ENCODE peak calls at places on chromosomes 13 and 19, in eight cellular contexts. X is heart right ventricle, J is left ventricle myocardium inferior, Y is endodermal cell, D is IMR-90, A is uterus, V is transverse colon, Z is mucosa of descending colon. F is an unnamed sample. For H3K36me3, the result is how much of the 10 kb centered on the place peaks cover.

GRCh38 chr19:16442386-16443276 is 29.1 kb downstream of the EPS15L1 start:
- DNase-seq in X (peak), J (peak), Y (no peak), D (no peak), A (peak), V (peak), Z (peak), F (no peak)

GRCh38 chr19:28960986-28961705 is 251.8 kb downstream of the UQCRFS1 start:
- DNase-seq in X (no peak), J (no peak), Y (peak), D (peak), A (no peak), V (no peak), Z (no peak), F (no peak)

GRCh38 chr19:19482785-19483625 is 32.3 kb downstream of the TSSK6 start:
- DNase-seq in X (no peak), J (no peak), Y (no peak), D (peak), A (no peak), V (no peak), Z (peak), F (no peak)

GRCh38 chr19:21569497-21569870 is 64.1 kb downstream of the ZNF429 start:
- DNase-seq in X (peak), J (peak), Y (no peak), D (no peak), A (no peak), V (peak), Z (no peak), F (no peak)

GRCh38 chr19:44644391-44645016 is 794 bp downstream of the PVR start:
- DNase-seq in X (no peak), J (no peak), Y (peak), D (peak), A (no peak), V (peak), Z (no peak), F (no peak)

GRCh38 chr19:53915000-53915399 is 5.9 kb downstream of the CACNG7 start:
- DNase-seq in X (no peak), J (no peak), Y (peak), D (no peak), A (no peak), V (no peak), Z (peak), F (no peak)

GRCh38 chr13:113001251-113002140 is 32.5 kb downstream of the MCF2L start:
- DNase-seq in X (no peak), J (no peak), Y (peak), D (peak), A (no peak), V (peak), Z (no peak), F (no peak)

GRCh38 chr13:110006304-110006703 is 219.9 kb upstream of the IRS2 start:
- DNase-seq in X (no peak), J (no peak), Y (no peak), D (peak), A (peak), V (no peak), Z (no peak), F (no peak)

GRCh38 chr19:18097217-18097992 is at the start of gene MAST3:
- DNase-seq in X (peak), J (peak), Y (peak), D (peak), A (peak), V (peak), Z (peak), F (peak)

GRCh38 chr13:48851707-48852106 is 124.0 kb upstream of the FNDC3A start:
- DNase-seq in X (no peak), J (no peak), Y (no peak), D (no peak), A (no peak), V (no peak), Z (no peak), F (no peak)

GRCh38 chr19:45403781-45404556 is 900 bp downstream of the PPP1R13L start:
- DNase-seq in X (peak), J (peak), Y (peak), D (no peak), A (peak), V (peak), Z (peak), F (peak)

GRCh38 chr19:38266070-38266469 is 1.7 kb downstream of the SPINT2 start:
- DNase-seq in X (no peak), J (no peak), Y (no peak), D (no peak), A (no peak), V (no peak), Z (no peak), F (no peak)

GRCh38 chr19:48715276-48715675 is 4.2 kb downstream of the MAMSTR start:
- DNase-seq in X (no peak), J (no peak), Y (peak), D (no peak), A (no peak), V (peak), Z (no peak), F (no peak)

GRCh38 chr13:49585220-49586157 is at the start of gene RCBTB1:
- DNase-seq in X (peak), J (peak), Y (peak), D (peak), A (peak), V (peak), Z (peak), F (peak)

GRCh38 chr13:43918636-43919035 is 38.9 kb downstream of the LACC1 start:
- DNase-seq in X (no peak), J (no peak), Y (no peak), D (no peak), A (no peak), V (no peak), Z (no peak), F (no peak)

GRCh38 chr13:36108342-36108741 is 22.8 kb downstream of the DCLK1 start:
- DNase-seq in X (no peak), J (no peak), Y (no peak), D (no peak), A (no peak), V (no peak), Z (no peak), F (no peak)

GRCh38 chr13:40993987-40994386 is 25.1 kb downstream of the ELF1 start:
- DNase-seq in X (no peak), J (no peak), Y (peak), D (no peak), A (no peak), V (peak), Z (no peak), F (no peak)

GRCh38 chr13:59801107-59801880 is 362.4 kb downstream of the DIAPH3 start:
- DNase-seq in X (no peak), J (no peak), Y (no peak), D (no peak), A (no peak), V (no peak), Z (no peak), F (no peak)

GRCh38 chr13:49357694-49358093 is 86.2 kb downstream of the CAB39L start:
- DNase-seq in X (no peak), J (no peak), Y (no peak), D (peak), A (no peak), V (no peak), Z (no peak), F (no peak)

GRCh38 chr13:23268441-23268840 is 87.7 kb downstream of the SGCG start:
- DNase-seq in X (no peak), J (no peak), Y (no peak), D (no peak), A (no peak), V (no peak), Z (no peak), F (no peak)

GRCh38 chr19:17775245-17775927 is 19.6 kb upstream of the B3GNT3 start:
- DNase-seq in X (no peak), J (no peak), Y (peak), D (peak), A (no peak), V (peak), Z (no peak), F (no peak)

GRCh38 chr13:100443278-100443997 is 145.2 kb downstream of the GGACT start:
- DNase-seq in X (no peak), J (no peak), Y (no peak), D (no peak), A (no peak), V (no peak), Z (no peak), F (no peak)

GRCh38 chr13:102972191-102972590 is 94.0 kb downstream of the SLC10A2 start:
- DNase-seq in X (no peak), J (no peak), Y (no peak), D (no peak), A (no peak), V (no peak), Z (no peak), F (no peak)

GRCh38 chr13:102854675-102855074 is 8.8 kb downstream of the ERCC5 start:
- DNase-seq in X (no peak), J (no peak), Y (no peak), D (no peak), A (no peak), V (no peak), Z (no peak), F (no peak)

GRCh38 chr19:41821003-41821735 is 23.3 kb downstream of the LYPD4 start:
- DNase-seq in X (no peak), J (no peak), Y (peak), D (peak), A (no peak), V (peak), Z (no peak), F (peak)

GRCh38 chr13:42685762-42686560 is 95.4 kb upstream of the FAM216B start:
- DNase-seq in X (no peak), J (no peak), Y (no peak), D (no peak), A (no peak), V (no peak), Z (no peak), F (no peak)

GRCh38 chr19:54002495-54003315 is 11.3 kb downstream of the CACNG6 start:
- DNase-seq in X (no peak), J (no peak), Y (no peak), D (no peak), A (no peak), V (no peak), Z (no peak), F (no peak)

GRCh38 chr19:13014101-13014920 is 19.0 kb downstream of the NFIX start:
- DNase-seq in X (no peak), J (no peak), Y (peak), D (no peak), A (peak), V (no peak), Z (no peak), F (no peak)

GRCh38 chr13:110617326-110618072 is 2.2 kb downstream of the NAXD start:
- DNase-seq in X (no peak), J (no peak), Y (no peak), D (peak), A (peak), V (peak), Z (no peak), F (no peak)

GRCh38 chr19:54473071-54473941 is at the start of gene CDC42EP5:
- DNase-seq in X (peak), J (peak), Y (peak), D (peak), A (peak), V (peak), Z (peak), F (no peak)

GRCh38 chr13:68190826-68191225 is 960.7 kb upstream of the PCDH9 start:
- DNase-seq in X (no peak), J (no peak), Y (no peak), D (no peak), A (no peak), V (no peak), Z (no peak), F (no peak)

GRCh38 chr13:20870829-20871228 is 31.7 kb downstream of the XPO4 start:
- DNase-seq in X (no peak), J (no peak), Y (no peak), D (no peak), A (no peak), V (no peak), Z (no peak), F (no peak)

GRCh38 chr19:14198384-14199376 is 7.3 kb downstream of the ADGRL1 start:
- DNase-seq in X (no peak), J (no peak), Y (peak), D (no peak), A (no peak), V (no peak), Z (no peak), F (no peak)
- TF ChIP-seq CTCF in X (no peak), J (no peak), Y (peak), D (no peak), A (no peak), V (no peak), Z (no peak), F (peak)

GRCh38 chr19:35459414-35460082 is 11.5 kb downstream of the FFAR2 start:
- DNase-seq in X (peak), J (peak), Y (no peak), D (no peak), A (peak), V (peak), Z (no peak), F (no peak)
- H3K4me3 ChIP-seq in X (no peak), J (no peak), Y (no peak), D (no peak), A (no peak), V (no peak), Z (no peak), F (no peak)

DNA sequence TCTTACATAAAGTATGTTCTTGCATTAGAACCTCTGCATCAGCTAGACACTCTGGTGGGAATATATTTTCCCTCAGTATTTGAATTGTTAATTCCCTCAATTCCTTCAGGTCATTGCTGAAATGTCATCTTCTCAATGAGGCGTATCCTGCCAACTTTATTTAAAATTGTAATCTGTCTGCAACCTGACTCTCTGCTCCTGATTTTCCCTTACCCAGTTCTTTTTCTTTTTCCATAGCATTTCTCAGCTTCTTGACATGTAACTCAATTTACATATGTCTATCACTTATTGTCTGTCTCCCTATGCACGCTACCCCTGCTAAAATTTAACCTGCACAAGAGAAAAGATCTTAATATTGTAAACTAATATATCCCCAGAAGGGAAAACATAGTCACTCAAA is 138.1 kb downstream of the UGGT2 start:
- DNase-seq in X (no peak), J (no peak), Y (no peak), D (no peak), A (no peak), V (no peak), Z (no peak), F (no peak)
- H3K36me3 ChIP-seq in X (under half), J (under half), Y (under half), D (under half), A (under half), V (under half), Z (under half), F (under half)

GRCh38 chr13:98188544-98189166 is 11.6 kb upstream of the RNF113B start:
- DNase-seq in X (no peak), J (no peak), Y (peak), D (no peak), A (no peak), V (no peak), Z (no peak), F (no peak)

GRCh38 chr13:98187862-98188261 is 10.8 kb upstream of the RNF113B start:
- DNase-seq in X (no peak), J (no peak), Y (no peak), D (no peak), A (no peak), V (no peak), Z (no peak), F (no peak)

GRCh38 chr13:98192008-98192407 is 14.9 kb upstream of the RNF113B start:
- DNase-seq in X (no peak), J (no peak), Y (no peak), D (no peak), A (no peak), V (no peak), Z (no peak), F (no peak)

GRCh38 chr13:98190889-98191444 is 13.9 kb upstream of the RNF113B start:
- DNase-seq in X (no peak), J (no peak), Y (no peak), D (no peak), A (no peak), V (no peak), Z (no peak), F (no peak)

GRCh38 chr13:98189841-98190505 is 12.9 kb upstream of the RNF113B start:
- DNase-seq in X (peak), J (peak), Y (no peak), D (no peak), A (no peak), V (no peak), Z (no peak), F (no peak)
- TF ChIP-seq CTCF in X (no peak), J (no peak), Y (peak), D (no peak), A (no peak), V (peak), Z (no peak), F (no peak)

GRCh38 chr19:50640368-50640767 is 687 bp upstream of the SYT3 start:
- DNase-seq in X (no peak), J (no peak), Y (no peak), D (no peak), A (no peak), V (no peak), Z (no peak), F (no peak)
- H3K4me3 ChIP-seq in X (no peak), J (peak), Y (peak), D (no peak), A (no peak), V (no peak), Z (no peak), F (no peak)

DNA sequence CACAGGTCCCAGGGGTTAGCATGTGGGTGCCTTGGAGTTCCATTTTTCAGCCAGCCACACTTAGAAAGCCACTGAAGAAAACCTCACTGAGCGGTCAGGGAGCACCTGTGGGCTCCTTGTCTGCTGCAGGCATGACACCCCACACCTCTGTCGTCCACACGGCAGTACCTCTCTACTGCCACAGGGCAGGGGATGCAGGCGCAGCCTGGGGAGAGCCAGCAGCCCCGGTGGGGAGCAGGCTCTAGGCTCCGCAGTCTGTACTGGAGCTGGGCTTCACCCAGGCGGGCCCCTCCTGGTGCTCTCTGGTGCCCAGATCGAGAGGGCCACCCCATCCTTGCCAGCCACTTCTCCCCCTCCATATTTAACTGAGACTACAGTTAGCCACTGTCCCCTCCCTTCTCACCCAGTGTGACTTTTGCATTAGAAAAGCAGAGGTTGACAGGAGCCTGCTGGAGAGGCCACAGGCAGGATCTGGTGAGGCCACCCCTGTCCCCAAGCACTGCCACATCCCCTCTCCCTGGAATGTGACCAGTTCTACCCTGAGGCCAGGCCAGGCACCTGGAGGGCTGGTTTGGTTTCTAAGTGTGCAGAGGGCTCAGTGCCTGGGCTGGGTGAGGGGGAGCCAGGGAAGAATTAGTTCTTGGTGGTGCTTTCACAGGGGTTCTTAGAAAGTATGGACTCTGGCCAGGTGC is 104.4 kb downstream of the KDM4B start:
- DNase-seq in X (no peak), J (no peak), Y (peak), D (no peak), A (no peak), V (no peak), Z (no peak), F (no peak)
- H3K36me3 ChIP-seq in X (under half), J (under half), Y (under half), D (half or more), A (under half), V (under half), Z (under half), F (under half)

DNA sequence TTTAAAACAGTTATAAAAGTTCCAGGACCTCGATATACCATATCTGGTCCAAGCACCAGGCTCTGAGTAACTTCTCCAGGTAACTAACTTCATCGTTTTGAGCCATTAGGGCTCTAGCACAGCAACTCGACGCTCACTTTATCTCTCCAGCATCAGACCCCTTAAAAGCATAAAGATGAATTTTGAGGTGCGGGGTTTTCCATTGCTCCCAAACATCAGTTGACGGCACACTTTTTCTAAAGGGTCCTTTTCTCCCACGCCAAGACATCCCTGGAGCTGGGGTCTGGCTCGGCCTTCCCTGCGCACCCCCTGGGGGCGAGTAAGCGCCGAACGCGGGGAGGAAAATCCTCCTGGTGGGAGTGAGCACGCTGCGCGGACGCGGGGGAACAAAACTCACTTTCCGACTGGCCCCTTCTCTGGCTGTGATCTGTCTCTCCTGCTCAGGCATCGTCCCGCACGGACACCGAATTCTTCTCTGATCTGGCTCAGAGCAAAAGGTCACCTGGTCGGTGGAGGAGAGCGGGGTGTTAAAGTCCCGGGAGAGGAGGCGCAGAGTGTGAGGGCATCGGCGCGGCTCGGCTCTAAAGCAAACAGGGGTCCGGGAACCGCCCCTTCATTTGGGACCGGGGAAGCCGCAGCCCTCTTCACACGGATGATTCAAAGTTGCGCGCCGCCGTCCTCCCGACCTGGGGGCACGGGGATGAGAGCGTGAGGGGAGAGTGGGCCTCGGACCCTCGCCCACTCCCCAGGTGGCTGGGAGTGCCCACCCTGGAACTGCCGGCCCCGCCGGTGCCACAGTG is at the start of gene ATP7B:
- DNase-seq in X (peak), J (no peak), Y (peak), D (no peak), A (peak), V (peak), Z (no peak), F (peak)
- TF ChIP-seq CTCF in X (no peak), J (peak), Y (peak), D (peak), A (no peak), V (no peak), Z (no peak), F (no peak)

GRCh38 chr19:39941151-39941550 is 6.7 kb upstream of the FCGBP start:
- DNase-seq in X (no peak), J (no peak), Y (no peak), D (no peak), A (no peak), V (no peak), Z (no peak), F (no peak)
- H3K4me3 ChIP-seq in X (no peak), J (no peak), Y (no peak), D (no peak), A (no peak), V (no peak), Z (no peak), F (no peak)

GRCh38 chr19:15251010-15251748 is 18.9 kb upstream of the EPHX3 start:
- DNase-seq in X (peak), J (no peak), Y (no peak), D (peak), A (peak), V (no peak), Z (no peak), F (no peak)

GRCh38 chr19:15249560-15249874 is 17.3 kb upstream of the EPHX3 start:
- DNase-seq in X (no peak), J (no peak), Y (no peak), D (no peak), A (no peak), V (no peak), Z (no peak), F (no peak)

GRCh38 chr19:15250635-15250993 is 18.4 kb upstream of the EPHX3 start:
- DNase-seq in X (no peak), J (no peak), Y (no peak), D (no peak), A (no peak), V (no peak), Z (no peak), F (no peak)

GRCh38 chr19:15248648-15249559 is 16.7 kb upstream of the EPHX3 start:
- DNase-seq in X (peak), J (peak), Y (no peak), D (peak), A (peak), V (peak), Z (peak), F (no peak)

GRCh38 chr19:15249912-15250634 is 17.8 kb upstream of the EPHX3 start:
- DNase-seq in X (peak), J (peak), Y (no peak), D (peak), A (peak), V (no peak), Z (no peak), F (no peak)
- H3K36me3 ChIP-seq in X (half or more), J (half or more), Y (half or more), D (half or more), A (under half), V (under half), Z (under half), F (half or more)

F was measured in GM06990.